ENCODE peak calls at places on chromosome 9, in ten cellular contexts. One of them, this sample, is unnamed.

GRCh38 chr9:117268847-117269452 is 145.9 kb downstream of the ASTN2 start:
- DNase-seq in heart left ventricle: no peak
- DNase-seq in GM12865: no peak
- DNase-seq in neural progenitor cell: no peak
- DNase-seq in uterus: no peak
- DNase-seq in transverse colon: no peak
- DNase-seq in omental fat pad: no peak
- DNase-seq in endodermal cell: no peak
- DNase-seq in cardiac fibroblast: no peak
- DNase-seq in astrocyte of the spinal cord: no peak
- DNase-seq in this sample: no peak

GRCh38 chr9:34405719-34406118 is 29.0 kb upstream of the MYORG start:
- DNase-seq in endodermal cell: no peak
- DNase-seq in transverse colon: no peak
- DNase-seq in astrocyte of the spinal cord: peak
- DNase-seq in neural progenitor cell: no peak
- DNase-seq in omental fat pad: no peak
- DNase-seq in heart left ventricle: no peak
- DNase-seq in uterus: no peak
- DNase-seq in cardiac fibroblast: no peak
- DNase-seq in GM12865: no peak
- DNase-seq in this sample: no peak

GRCh38 chr9:14246951-14247350 is 67.0 kb downstream of the NFIB start:
- DNase-seq in transverse colon: no peak
- DNase-seq in endodermal cell: no peak
- DNase-seq in cardiac fibroblast: no peak
- DNase-seq in GM12865: no peak
- DNase-seq in uterus: no peak
- DNase-seq in neural progenitor cell: no peak
- DNase-seq in heart left ventricle: no peak
- DNase-seq in omental fat pad: no peak
- DNase-seq in astrocyte of the spinal cord: no peak
- DNase-seq in this sample: no peak

GRCh38 chr9:104367507-104367906 is 136.6 kb upstream of the OR13F1 start:
- DNase-seq in heart left ventricle: no peak
- DNase-seq in astrocyte of the spinal cord: peak
- DNase-seq in GM12865: no peak
- DNase-seq in uterus: no peak
- DNase-seq in neural progenitor cell: no peak
- DNase-seq in endodermal cell: no peak
- DNase-seq in cardiac fibroblast: no peak
- DNase-seq in omental fat pad: no peak
- DNase-seq in transverse colon: no peak
- DNase-seq in this sample: no peak

GRCh38 chr9:136133191-136133958 is 14.7 kb upstream of the TMEM250 start:
- DNase-seq in uterus: no peak
- DNase-seq in endodermal cell: peak
- DNase-seq in heart left ventricle: no peak
- DNase-seq in astrocyte of the spinal cord: no peak
- DNase-seq in neural progenitor cell: peak
- DNase-seq in transverse colon: no peak
- DNase-seq in cardiac fibroblast: peak
- DNase-seq in omental fat pad: no peak
- DNase-seq in GM12865: no peak
- DNase-seq in this sample: peak

GRCh38 chr9:14027114-14027812 is 286.7 kb downstream of the NFIB start:
- DNase-seq in transverse colon: peak
- DNase-seq in neural progenitor cell: no peak
- DNase-seq in omental fat pad: no peak
- DNase-seq in astrocyte of the spinal cord: no peak
- DNase-seq in uterus: peak
- DNase-seq in heart left ventricle: peak
- DNase-seq in cardiac fibroblast: peak
- DNase-seq in GM12865: no peak
- DNase-seq in endodermal cell: peak
- DNase-seq in this sample: no peak

GRCh38 chr9:16787724-16788123 is 82.7 kb downstream of the BNC2 start:
- DNase-seq in neural progenitor cell: no peak
- DNase-seq in astrocyte of the spinal cord: peak
- DNase-seq in omental fat pad: no peak
- DNase-seq in GM12865: no peak
- DNase-seq in transverse colon: no peak
- DNase-seq in endodermal cell: no peak
- DNase-seq in cardiac fibroblast: no peak
- DNase-seq in heart left ventricle: no peak
- DNase-seq in uterus: no peak
- DNase-seq in this sample: no peak

GRCh38 chr9:96219615-96220257 is 82.2 kb downstream of the HSD17B3 start:
- DNase-seq in heart left ventricle: peak
- DNase-seq in endodermal cell: peak
- DNase-seq in neural progenitor cell: peak
- DNase-seq in cardiac fibroblast: peak
- DNase-seq in omental fat pad: no peak
- DNase-seq in GM12865: no peak
- DNase-seq in astrocyte of the spinal cord: no peak
- DNase-seq in uterus: peak
- DNase-seq in transverse colon: peak
- DNase-seq in this sample: no peak

GRCh38 chr9:122263699-122264349 is 816 bp downstream of the RBM18 start:
- DNase-seq in heart left ventricle: no peak
- DNase-seq in neural progenitor cell: no peak
- DNase-seq in uterus: no peak
- DNase-seq in astrocyte of the spinal cord: no peak
- DNase-seq in GM12865: peak
- DNase-seq in cardiac fibroblast: peak
- DNase-seq in endodermal cell: no peak
- DNase-seq in transverse colon: no peak
- DNase-seq in omental fat pad: no peak
- DNase-seq in this sample: no peak

DNA sequence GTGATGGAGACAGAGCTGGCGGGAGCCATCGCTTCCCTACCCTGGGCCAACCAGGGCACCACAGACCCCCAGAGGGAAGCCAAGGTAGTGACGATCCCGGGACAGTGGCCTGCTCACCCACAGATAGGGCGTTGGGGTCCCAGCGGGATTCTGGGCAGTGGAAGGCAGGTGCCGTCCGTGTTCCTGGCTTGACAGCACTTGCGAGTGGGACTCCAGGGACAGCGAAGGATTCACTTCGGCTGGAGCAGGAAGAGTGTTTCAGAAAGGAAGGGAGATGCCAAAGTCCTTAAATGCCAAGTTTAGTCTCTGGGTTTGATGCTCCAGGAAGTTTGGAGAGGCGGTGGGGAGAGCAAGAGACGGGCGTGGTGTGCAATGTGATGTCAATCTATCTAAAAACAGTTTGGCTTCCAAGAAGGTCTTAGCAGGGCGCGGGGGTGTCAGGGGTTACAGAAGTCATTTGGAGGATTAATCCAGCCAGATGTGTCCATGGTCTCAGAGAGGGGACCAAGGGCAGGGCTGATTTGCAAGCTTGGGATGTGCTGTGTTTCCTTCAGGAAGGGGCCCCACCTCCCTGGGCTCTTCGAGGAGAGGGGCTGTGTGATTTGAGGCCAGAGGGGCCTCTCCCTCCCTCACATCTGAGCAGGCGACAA is 74.9 kb downstream of the NTNG2 start:
- DNase-seq in uterus: no peak
- DNase-seq in neural progenitor cell: no peak
- DNase-seq in cardiac fibroblast: no peak
- DNase-seq in omental fat pad: no peak
- DNase-seq in transverse colon: no peak
- DNase-seq in astrocyte of the spinal cord: no peak
- DNase-seq in endodermal cell: peak
- DNase-seq in GM12865: no peak
- DNase-seq in heart left ventricle: no peak
- DNase-seq in this sample: no peak
- TF ChIP-seq CTCF in uterus: no peak
- TF ChIP-seq CTCF in neural progenitor cell: peak
- TF ChIP-seq CTCF in cardiac fibroblast: no peak
- TF ChIP-seq CTCF in omental fat pad: no peak
- TF ChIP-seq CTCF in transverse colon: peak
- TF ChIP-seq CTCF in astrocyte of the spinal cord: no peak
- TF ChIP-seq CTCF in endodermal cell: no peak
- TF ChIP-seq CTCF in GM12865: no peak
- TF ChIP-seq CTCF in heart left ventricle: peak
- TF ChIP-seq CTCF in this sample: no peak

GRCh38 chr9:127770905-127771569 is 7.4 kb downstream of the SH2D3C start:
- DNase-seq in GM12865: peak
- DNase-seq in heart left ventricle: peak
- DNase-seq in endodermal cell: peak
- DNase-seq in uterus: peak
- DNase-seq in neural progenitor cell: peak
- DNase-seq in cardiac fibroblast: peak
- DNase-seq in astrocyte of the spinal cord: peak
- DNase-seq in omental fat pad: peak
- DNase-seq in transverse colon: peak
- DNase-seq in this sample: peak
- TF ChIP-seq CTCF in GM12865: no peak
- TF ChIP-seq CTCF in heart left ventricle: no peak
- TF ChIP-seq CTCF in endodermal cell: no peak
- TF ChIP-seq CTCF in uterus: no peak
- TF ChIP-seq CTCF in neural progenitor cell: no peak
- TF ChIP-seq CTCF in cardiac fibroblast: no peak
- TF ChIP-seq CTCF in astrocyte of the spinal cord: no peak
- TF ChIP-seq CTCF in omental fat pad: no peak
- TF ChIP-seq CTCF in transverse colon: no peak
- TF ChIP-seq CTCF in this sample: no peak

GRCh38 chr9:138100711-138101349 is 223.2 kb downstream of the CACNA1B start:
- DNase-seq in cardiac fibroblast: no peak
- DNase-seq in omental fat pad: no peak
- DNase-seq in heart left ventricle: no peak
- DNase-seq in neural progenitor cell: peak
- DNase-seq in astrocyte of the spinal cord: no peak
- DNase-seq in GM12865: peak
- DNase-seq in endodermal cell: peak
- DNase-seq in uterus: no peak
- DNase-seq in transverse colon: no peak
- DNase-seq in this sample: peak
- TF ChIP-seq CTCF in cardiac fibroblast: no peak
- TF ChIP-seq CTCF in omental fat pad: no peak
- TF ChIP-seq CTCF in heart left ventricle: peak
- TF ChIP-seq CTCF in neural progenitor cell: peak
- TF ChIP-seq CTCF in astrocyte of the spinal cord: no peak
- TF ChIP-seq CTCF in GM12865: peak
- TF ChIP-seq CTCF in endodermal cell: peak
- TF ChIP-seq CTCF in uterus: no peak
- TF ChIP-seq CTCF in transverse colon: no peak
- TF ChIP-seq CTCF in this sample: peak

GRCh38 chr9:69532359-69532758 is 139.8 kb downstream of the APBA1 start:
- DNase-seq in neural progenitor cell: peak
- DNase-seq in heart left ventricle: no peak
- DNase-seq in uterus: no peak
- DNase-seq in omental fat pad: no peak
- DNase-seq in transverse colon: no peak
- DNase-seq in endodermal cell: no peak
- DNase-seq in astrocyte of the spinal cord: no peak
- DNase-seq in GM12865: no peak
- DNase-seq in cardiac fibroblast: no peak
- DNase-seq in this sample: no peak

GRCh38 chr9:69535911-69536310 is 136.3 kb downstream of the APBA1 start:
- DNase-seq in cardiac fibroblast: no peak
- DNase-seq in astrocyte of the spinal cord: no peak
- DNase-seq in neural progenitor cell: no peak
- DNase-seq in heart left ventricle: no peak
- DNase-seq in uterus: no peak
- DNase-seq in omental fat pad: no peak
- DNase-seq in transverse colon: no peak
- DNase-seq in GM12865: no peak
- DNase-seq in endodermal cell: no peak
- DNase-seq in this sample: no peak

GRCh38 chr9:69535296-69535832 is 136.8 kb downstream of the APBA1 start:
- DNase-seq in uterus: no peak
- DNase-seq in heart left ventricle: no peak
- DNase-seq in neural progenitor cell: no peak
- DNase-seq in transverse colon: no peak
- DNase-seq in astrocyte of the spinal cord: no peak
- DNase-seq in endodermal cell: no peak
- DNase-seq in GM12865: no peak
- DNase-seq in cardiac fibroblast: no peak
- DNase-seq in omental fat pad: no peak
- DNase-seq in this sample: no peak
- TF ChIP-seq CTCF in uterus: no peak
- TF ChIP-seq CTCF in heart left ventricle: no peak
- TF ChIP-seq CTCF in neural progenitor cell: no peak
- TF ChIP-seq CTCF in transverse colon: no peak
- TF ChIP-seq CTCF in astrocyte of the spinal cord: no peak
- TF ChIP-seq CTCF in endodermal cell: peak
- TF ChIP-seq CTCF in GM12865: no peak
- TF ChIP-seq CTCF in cardiac fibroblast: peak
- TF ChIP-seq CTCF in omental fat pad: no peak
- TF ChIP-seq CTCF in this sample: no peak

GRCh38 chr9:112945620-112946208 is 55.0 kb upstream of the SLC46A2 start:
- DNase-seq in neural progenitor cell: peak
- DNase-seq in uterus: no peak
- DNase-seq in heart left ventricle: no peak
- DNase-seq in cardiac fibroblast: no peak
- DNase-seq in endodermal cell: peak
- DNase-seq in omental fat pad: no peak
- DNase-seq in GM12865: no peak
- DNase-seq in astrocyte of the spinal cord: no peak
- DNase-seq in transverse colon: peak
- DNase-seq in this sample: no peak
- TF ChIP-seq CTCF in neural progenitor cell: peak
- TF ChIP-seq CTCF in uterus: no peak
- TF ChIP-seq CTCF in heart left ventricle: no peak
- TF ChIP-seq CTCF in cardiac fibroblast: peak
- TF ChIP-seq CTCF in endodermal cell: peak
- TF ChIP-seq CTCF in omental fat pad: no peak
- TF ChIP-seq CTCF in GM12865: no peak
- TF ChIP-seq CTCF in astrocyte of the spinal cord: peak
- TF ChIP-seq CTCF in transverse colon: peak
- TF ChIP-seq CTCF in this sample: peak

GRCh38 chr9:83231039-83231438 is 168.1 kb upstream of the RASEF start:
- DNase-seq in transverse colon: no peak
- DNase-seq in astrocyte of the spinal cord: no peak
- DNase-seq in uterus: no peak
- DNase-seq in neural progenitor cell: peak
- DNase-seq in omental fat pad: no peak
- DNase-seq in heart left ventricle: no peak
- DNase-seq in cardiac fibroblast: no peak
- DNase-seq in GM12865: peak
- DNase-seq in endodermal cell: no peak
- DNase-seq in this sample: no peak
- TF ChIP-seq CTCF in transverse colon: no peak
- TF ChIP-seq CTCF in astrocyte of the spinal cord: no peak
- TF ChIP-seq CTCF in uterus: no peak
- TF ChIP-seq CTCF in neural progenitor cell: peak
- TF ChIP-seq CTCF in omental fat pad: no peak
- TF ChIP-seq CTCF in heart left ventricle: no peak
- TF ChIP-seq CTCF in cardiac fibroblast: peak
- TF ChIP-seq CTCF in GM12865: peak
- TF ChIP-seq CTCF in endodermal cell: peak
- TF ChIP-seq CTCF in this sample: peak